ENCODE peak calls at places on chromosomes 5 and 9, in five cellular contexts. One of them, this sample, is unnamed.

GRCh38 chr9:80191108-80191507 is 619.3 kb downstream of the TLE4 start:
- DNase-seq in heart left ventricle: no peak
- DNase-seq in breast epithelium: no peak
- DNase-seq in K562: no peak
- DNase-seq in tibial nerve: no peak
- DNase-seq in this sample: no peak

GRCh38 chr5:176658007-176658599 is 10.8 kb downstream of the TSPAN17 start:
- DNase-seq in heart left ventricle: peak; percentile 57
- DNase-seq in breast epithelium: peak; percentile 54
- DNase-seq in K562: peak; percentile 63
- DNase-seq in tibial nerve: peak; percentile 78
- DNase-seq in this sample: peak; percentile 76

GRCh38 chr9:4680178-4680535 is 788 bp downstream of the CDC37L1 start:
- DNase-seq in heart left ventricle: no peak
- DNase-seq in breast epithelium: no peak
- DNase-seq in K562: no peak
- DNase-seq in tibial nerve: no peak
- DNase-seq in this sample: no peak

GRCh38 chr5:124206540-124206939 is 539.9 kb downstream of the ZNF608 start:
- DNase-seq in heart left ventricle: no peak
- DNase-seq in breast epithelium: no peak
- DNase-seq in K562: no peak
- DNase-seq in tibial nerve: no peak
- DNase-seq in this sample: no peak

GRCh38 chr5:124596595-124597388 is 149.6 kb downstream of the ZNF608 start:
- DNase-seq in heart left ventricle: no peak
- DNase-seq in breast epithelium: no peak
- DNase-seq in K562: peak; percentile 55
- DNase-seq in tibial nerve: no peak
- DNase-seq in this sample: no peak

GRCh38 chr9:133493428-133493827 is 14.5 kb upstream of the SLC2A6 start:
- DNase-seq in heart left ventricle: no peak
- DNase-seq in breast epithelium: no peak
- DNase-seq in K562: no peak
- DNase-seq in tibial nerve: no peak
- DNase-seq in this sample: peak; percentile 21

GRCh38 chr5:116953251-116953934 is 378.8 kb upstream of the SEMA6A start:
- DNase-seq in heart left ventricle: no peak
- DNase-seq in breast epithelium: no peak
- DNase-seq in K562: no peak
- DNase-seq in tibial nerve: no peak
- DNase-seq in this sample: no peak

GRCh38 chr5:124655943-124656459 is 90.4 kb downstream of the ZNF608 start:
- DNase-seq in heart left ventricle: no peak
- DNase-seq in breast epithelium: no peak
- DNase-seq in K562: peak; percentile 76
- DNase-seq in tibial nerve: no peak
- DNase-seq in this sample: peak; percentile 67

GRCh38 chr5:142143878-142144277 is 35.3 kb downstream of the NDFIP1 start:
- DNase-seq in heart left ventricle: no peak
- DNase-seq in breast epithelium: no peak
- DNase-seq in K562: peak; percentile 41
- DNase-seq in tibial nerve: no peak
- DNase-seq in this sample: no peak

GRCh38 chr5:31427013-31427783 is 104.7 kb downstream of the DROSHA start:
- DNase-seq in heart left ventricle: no peak
- DNase-seq in breast epithelium: no peak
- DNase-seq in K562: no peak
- DNase-seq in tibial nerve: no peak
- DNase-seq in this sample: no peak

GRCh38 chr9:10005206-10005605 is 607.6 kb downstream of the PTPRD start:
- DNase-seq in heart left ventricle: no peak
- DNase-seq in breast epithelium: no peak
- DNase-seq in K562: no peak
- DNase-seq in tibial nerve: no peak
- DNase-seq in this sample: no peak

GRCh38 chr5:74761241-74761640 is 5.7 kb downstream of the GFM2 start:
- DNase-seq in heart left ventricle: no peak
- DNase-seq in breast epithelium: no peak
- DNase-seq in K562: no peak
- DNase-seq in tibial nerve: no peak
- DNase-seq in this sample: no peak

GRCh38 chr5:142872795-142873194 is 102.6 kb downstream of the ARHGAP26 start:
- DNase-seq in heart left ventricle: no peak
- DNase-seq in breast epithelium: no peak
- DNase-seq in K562: no peak
- DNase-seq in tibial nerve: no peak
- DNase-seq in this sample: peak; percentile 61

GRCh38 chr9:129278391-129279237 is 100.6 kb upstream of the IER5L start:
- DNase-seq in heart left ventricle: peak; percentile 15
- DNase-seq in breast epithelium: peak; percentile 72
- DNase-seq in K562: peak; percentile 36
- DNase-seq in tibial nerve: no peak
- DNase-seq in this sample: peak; percentile 65

GRCh38 chr9:135100241-135101067 is 13.0 kb downstream of the OLFM1 start:
- DNase-seq in heart left ventricle: no peak
- DNase-seq in breast epithelium: no peak
- DNase-seq in K562: no peak
- DNase-seq in tibial nerve: no peak
- DNase-seq in this sample: no peak

GRCh38 chr5:84524491-84524890 is 139.8 kb upstream of the EDIL3 start:
- DNase-seq in heart left ventricle: no peak
- DNase-seq in breast epithelium: no peak
- DNase-seq in K562: no peak
- DNase-seq in tibial nerve: no peak
- DNase-seq in this sample: no peak

GRCh38 chr9:106467113-106467846 is 395.7 kb upstream of the ZNF462 start:
- DNase-seq in heart left ventricle: no peak
- DNase-seq in breast epithelium: no peak
- DNase-seq in K562: no peak
- DNase-seq in tibial nerve: no peak
- DNase-seq in this sample: no peak

GRCh38 chr5:41787257-41787656 is 83.0 kb downstream of the OXCT1 start:
- DNase-seq in heart left ventricle: no peak
- DNase-seq in breast epithelium: no peak
- DNase-seq in K562: no peak
- DNase-seq in tibial nerve: no peak
- DNase-seq in this sample: no peak

GRCh38 chr5:2205596-2205995 is 322.9 kb upstream of the IRX4 start:
- DNase-seq in heart left ventricle: no peak
- DNase-seq in breast epithelium: no peak
- DNase-seq in K562: no peak
- DNase-seq in tibial nerve: no peak
- DNase-seq in this sample: no peak

GRCh38 chr5:173673295-173674170 is 57.1 kb upstream of the BOD1 start:
- DNase-seq in heart left ventricle: no peak
- DNase-seq in breast epithelium: no peak
- DNase-seq in K562: no peak
- DNase-seq in tibial nerve: no peak
- DNase-seq in this sample: no peak

GRCh38 chr9:82949203-82949602 is 113.7 kb downstream of the RASEF start:
- DNase-seq in heart left ventricle: no peak
- DNase-seq in breast epithelium: no peak
- DNase-seq in K562: no peak
- DNase-seq in tibial nerve: no peak
- DNase-seq in this sample: no peak

GRCh38 chr9:71990466-71990865 is 69.9 kb downstream of the C9orf57 start:
- DNase-seq in heart left ventricle: no peak
- DNase-seq in breast epithelium: no peak
- DNase-seq in K562: no peak
- DNase-seq in tibial nerve: no peak
- DNase-seq in this sample: no peak

GRCh38 chr5:144189800-144190429 is 19.2 kb downstream of the KCTD16 start:
- DNase-seq in heart left ventricle: no peak
- DNase-seq in breast epithelium: no peak
- DNase-seq in K562: no peak
- DNase-seq in tibial nerve: no peak
- DNase-seq in this sample: no peak

GRCh38 chr5:133142782-133143181 is 91.0 kb downstream of the HSPA4 start:
- DNase-seq in heart left ventricle: no peak
- DNase-seq in breast epithelium: no peak
- DNase-seq in K562: no peak
- DNase-seq in tibial nerve: no peak
- DNase-seq in this sample: no peak

GRCh38 chr9:16877256-16877655 is 6.8 kb upstream of the BNC2 start:
- DNase-seq in heart left ventricle: no peak
- DNase-seq in breast epithelium: no peak
- DNase-seq in K562: no peak
- DNase-seq in tibial nerve: no peak
- DNase-seq in this sample: no peak

GRCh38 chr9:114143214-114143613 is 12.1 kb upstream of the COL27A1 start:
- DNase-seq in heart left ventricle: no peak
- DNase-seq in breast epithelium: no peak
- DNase-seq in K562: no peak
- DNase-seq in tibial nerve: no peak
- DNase-seq in this sample: no peak

GRCh38 chr5:117623042-117623815 is 1048.6 kb upstream of the SEMA6A start:
- DNase-seq in heart left ventricle: no peak
- DNase-seq in breast epithelium: no peak
- DNase-seq in K562: no peak
- DNase-seq in tibial nerve: no peak
- DNase-seq in this sample: no peak

GRCh38 chr9:16864741-16865434 is 5.6 kb downstream of the BNC2 start:
- DNase-seq in heart left ventricle: no peak
- DNase-seq in breast epithelium: no peak
- DNase-seq in K562: no peak
- DNase-seq in tibial nerve: no peak
- DNase-seq in this sample: no peak

GRCh38 chr5:120818128-120818527 is 354.0 kb downstream of the PRR16 start:
- DNase-seq in heart left ventricle: no peak
- DNase-seq in breast epithelium: no peak
- DNase-seq in K562: peak; percentile 5
- DNase-seq in tibial nerve: no peak
- DNase-seq in this sample: no peak

GRCh38 chr5:175521313-175521833 is 43.0 kb downstream of the SFXN1 start:
- DNase-seq in heart left ventricle: no peak
- DNase-seq in breast epithelium: no peak
- DNase-seq in K562: no peak
- DNase-seq in tibial nerve: no peak
- DNase-seq in this sample: no peak

GRCh38 chr5:175517824-175518450 is 39.6 kb downstream of the SFXN1 start:
- DNase-seq in heart left ventricle: no peak
- DNase-seq in breast epithelium: no peak
- DNase-seq in K562: peak; percentile 80
- DNase-seq in tibial nerve: no peak
- DNase-seq in this sample: no peak

GRCh38 chr5:175519006-175519405 is 40.6 kb downstream of the SFXN1 start:
- DNase-seq in heart left ventricle: no peak
- DNase-seq in breast epithelium: no peak
- DNase-seq in K562: no peak
- DNase-seq in tibial nerve: no peak
- DNase-seq in this sample: no peak

GRCh38 chr5:175520873-175521272 is 42.5 kb downstream of the SFXN1 start:
- DNase-seq in heart left ventricle: no peak
- DNase-seq in breast epithelium: no peak
- DNase-seq in K562: no peak
- DNase-seq in tibial nerve: no peak
- DNase-seq in this sample: no peak

DNA sequence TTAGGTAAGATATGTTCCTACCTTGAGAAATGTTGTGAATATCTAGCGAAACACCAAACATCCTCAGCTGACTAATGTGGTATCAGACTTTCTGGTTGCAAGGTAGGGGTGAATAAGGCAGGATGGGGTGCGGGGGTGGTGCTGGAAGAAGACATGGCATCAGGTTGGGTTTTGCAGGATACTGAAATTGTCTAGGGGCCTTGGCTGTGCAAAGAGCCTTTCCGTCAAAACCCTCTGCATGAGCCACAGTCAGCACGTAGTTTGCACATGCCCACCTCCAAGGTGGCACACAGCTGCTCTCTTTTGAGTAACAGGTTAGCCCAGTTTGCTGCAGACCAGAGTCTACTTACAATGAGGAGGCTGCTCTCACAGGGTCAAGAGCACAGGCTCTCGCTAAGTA is 42.0 kb downstream of the SFXN1 start:
- DNase-seq in heart left ventricle: no peak
- DNase-seq in breast epithelium: no peak
- DNase-seq in K562: no peak
- DNase-seq in tibial nerve: no peak
- DNase-seq in this sample: no peak
- H3K4me1 ChIP-seq in heart left ventricle: no peaks in the 10 kb centered on the region
- H3K4me1 ChIP-seq in breast epithelium: no peaks in the 10 kb centered on the region
- H3K4me1 ChIP-seq in K562: peaks cover 9% of the 10 kb centered on the region
- H3K4me1 ChIP-seq in tibial nerve: no peaks in the 10 kb centered on the region
- H3K4me1 ChIP-seq in this sample: no peaks in the 10 kb centered on the region

GRCh38 chr5:33470544-33470943 is 29.8 kb downstream of the TARS1 start:
- DNase-seq in heart left ventricle: no peak
- DNase-seq in breast epithelium: no peak
- DNase-seq in K562: peak; percentile 27
- DNase-seq in tibial nerve: peak; percentile 9
- DNase-seq in this sample: no peak

GRCh38 chr5:33474004-33474403 is 33.2 kb downstream of the TARS1 start:
- DNase-seq in heart left ventricle: no peak
- DNase-seq in breast epithelium: no peak
- DNase-seq in K562: no peak
- DNase-seq in tibial nerve: no peak
- DNase-seq in this sample: no peak

GRCh38 chr5:33474931-33475499 is 34.2 kb downstream of the TARS1 start:
- DNase-seq in heart left ventricle: no peak
- DNase-seq in breast epithelium: no peak
- DNase-seq in K562: peak; percentile 53
- DNase-seq in tibial nerve: no peak
- DNase-seq in this sample: no peak

GRCh38 chr5:33475706-33476105 is 34.9 kb downstream of the TARS1 start:
- DNase-seq in heart left ventricle: no peak
- DNase-seq in breast epithelium: no peak
- DNase-seq in K562: no peak
- DNase-seq in tibial nerve: no peak
- DNase-seq in this sample: no peak

GRCh38 chr5:33472805-33473409 is 32.1 kb downstream of the TARS1 start:
- DNase-seq in heart left ventricle: no peak
- DNase-seq in breast epithelium: no peak
- DNase-seq in K562: no peak
- DNase-seq in tibial nerve: no peak
- DNase-seq in this sample: no peak
- TF ChIP-seq CTCF in heart left ventricle: no peak
- TF ChIP-seq CTCF in breast epithelium: no peak
- TF ChIP-seq CTCF in K562: no peak
- TF ChIP-seq CTCF in tibial nerve: no peak
- TF ChIP-seq CTCF in this sample: no peak

GRCh38 chr5:179147991-179148702 is 88.0 kb downstream of the ZNF354C start:
- DNase-seq in heart left ventricle: no peak
- DNase-seq in breast epithelium: no peak
- DNase-seq in K562: no peak
- DNase-seq in tibial nerve: no peak
- DNase-seq in this sample: no peak
- H3K9me3 ChIP-seq in heart left ventricle: no peaks in the 10 kb centered on the region
- H3K9me3 ChIP-seq in breast epithelium: no peaks in the 10 kb centered on the region
- H3K9me3 ChIP-seq in K562: no peaks in the 10 kb centered on the region
- H3K9me3 ChIP-seq in tibial nerve: no peaks in the 10 kb centered on the region
- H3K9me3 ChIP-seq in this sample: no peaks in the 10 kb centered on the region

DNA sequence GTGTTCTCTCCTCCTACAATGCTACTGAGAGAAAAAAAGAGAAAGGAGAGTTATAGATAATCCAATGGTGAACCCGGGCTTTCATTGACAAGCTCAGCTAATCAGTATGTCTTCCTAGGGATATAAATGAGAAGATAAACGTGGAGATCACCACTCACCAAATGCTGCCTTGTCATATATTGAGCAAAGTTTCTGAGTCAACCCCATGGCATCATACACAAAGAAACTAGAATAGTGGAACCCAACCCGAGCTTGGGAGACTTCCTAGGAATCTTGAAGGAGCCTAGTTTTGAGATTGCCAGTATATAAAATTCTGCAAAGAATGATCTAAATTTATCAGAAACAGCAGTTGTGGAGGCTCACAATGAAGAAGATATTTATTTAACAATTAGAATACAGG is 47.8 kb downstream of the PTPN3 start:
- DNase-seq in heart left ventricle: no peak
- DNase-seq in breast epithelium: no peak
- DNase-seq in K562: no peak
- DNase-seq in tibial nerve: no peak
- DNase-seq in this sample: no peak
- H3K4me1 ChIP-seq in heart left ventricle: no peaks in the 10 kb centered on the region
- H3K4me1 ChIP-seq in breast epithelium: no peaks in the 10 kb centered on the region
- H3K4me1 ChIP-seq in K562: no peaks in the 10 kb centered on the region
- H3K4me1 ChIP-seq in tibial nerve: no peaks in the 10 kb centered on the region
- H3K4me1 ChIP-seq in this sample: no peaks in the 10 kb centered on the region